ENCODE peak calls at places on chromosome 17, in nine cellular contexts. J is naive thymus-derived CD4-positive, alpha-beta T cell; B is heart left ventricle; Y is lower lobe of right lung; A is DND-41; E is A549; P is pancreas; R is IMR-90; O is gastrocnemius medialis. M is an unnamed sample.

GRCh38 chr17:73630957-73631595 is 13.2 kb downstream of the SDK2 start:
- ATAC-seq in R (no peak), Y (peak; percentile 50), B (no peak), A (no peak), O (no peak), J (no peak), P (no peak), E (no peak), M (no peak)

GRCh38 chr17:79022507-79022991 is 1.4 kb upstream of the C1QTNF1 start:
- ATAC-seq in R (no peak), J (no peak), A (no peak), B (peak; percentile 74), P (peak; percentile 19), O (peak; percentile 3), Y (peak; percentile 29), E (no peak), M (no peak)

GRCh38 chr17:12050646-12051225 is 30.1 kb downstream of the MAP2K4 start:
- ATAC-seq in A (no peak), Y (no peak), P (no peak), R (no peak), J (no peak), O (peak; percentile 44), E (no peak), B (no peak), M (peak; percentile 48)

GRCh38 chr17:55432358-55433028 is 10.9 kb upstream of the MMD start:
- ATAC-seq in E (no peak), Y (no peak), R (no peak), J (no peak), P (no peak), A (no peak), O (no peak), B (no peak), M (no peak)

GRCh38 chr17:42163113-42163512 is 8.3 kb upstream of the RAB5C start:
- ATAC-seq in E (peak; percentile 67), A (no peak), Y (peak; percentile 22), O (no peak), J (no peak), P (peak; percentile 25), R (no peak), B (peak; percentile 26), M (no peak)

GRCh38 chr17:72534265-72534664 is 413.4 kb downstream of the SOX9 start:
- ATAC-seq in O (no peak), E (no peak), B (no peak), A (no peak), J (no peak), Y (no peak), R (no peak), P (no peak), M (no peak)

GRCh38 chr17:3963214-3964201 is 729 bp downstream of the ATP2A3 start:
- ATAC-seq in J (peak; percentile 55), E (no peak), Y (peak; percentile 14), O (no peak), P (peak; percentile 3), B (peak; percentile 11), A (peak; percentile 53), R (no peak), M (no peak)

GRCh38 chr17:21033350-21033749 is 9.5 kb downstream of the USP22 start:
- ATAC-seq in E (no peak), B (no peak), O (no peak), Y (no peak), P (no peak), A (no peak), J (no peak), R (peak; percentile 10), M (no peak)

GRCh38 chr17:33664116-33664840 is 371.2 kb upstream of the ASIC2 start:
- ATAC-seq in B (no peak), Y (no peak), J (no peak), O (no peak), P (no peak), R (no peak), A (no peak), E (no peak), M (no peak)

GRCh38 chr17:77098884-77099545 is 41.8 kb upstream of the SEC14L1 start:
- ATAC-seq in R (peak; percentile 67), A (no peak), O (peak; percentile 95), E (no peak), B (peak; percentile 73), J (peak; percentile 77), Y (peak; percentile 76), P (peak; percentile 85), M (peak; percentile 83)

GRCh38 chr17:7043195-7043543 is 723 bp downstream of the SLC16A11 start:
- ATAC-seq in J (peak; percentile 1), P (peak; percentile 5), O (no peak), Y (peak; percentile 36), E (peak; percentile 17), A (no peak), B (peak; percentile 53), R (peak; percentile 34), M (peak; percentile 36)

GRCh38 chr17:4998027-4998665 is 396 bp downstream of the KIF1C start:
- ATAC-seq in J (no peak), P (peak; percentile 10), Y (peak; percentile 55), E (peak; percentile 40), R (peak; percentile 36), B (peak; percentile 1), O (peak; percentile 7), A (peak; percentile 13), M (peak; percentile 39)

GRCh38 chr17:15398736-15399331 is 57.4 kb upstream of the TEKT3 start:
- ATAC-seq in A (no peak), P (peak; percentile 14), O (peak; percentile 86), R (peak; percentile 79), J (no peak), B (peak; percentile 63), Y (no peak), E (peak; percentile 68), M (peak; percentile 51)

GRCh38 chr17:77968788-77969187 is 10.3 kb downstream of the TNRC6C start:
- ATAC-seq in A (no peak), J (no peak), E (no peak), R (no peak), Y (no peak), B (peak; percentile 95), P (no peak), O (peak; percentile 76), M (no peak)

GRCh38 chr17:66677201-66677981 is 157.5 kb upstream of the CACNG5 start:
- ATAC-seq in Y (no peak), J (no peak), R (peak; percentile 50), B (no peak), P (no peak), E (no peak), A (no peak), O (no peak), M (no peak)

GRCh38 chr17:21445091-21445650 is 69.0 kb downstream of the KCNJ12 start:
- ATAC-seq in O (no peak), R (no peak), Y (no peak), P (no peak), A (no peak), B (no peak), E (no peak), J (no peak), M (peak; percentile 11)

DNA sequence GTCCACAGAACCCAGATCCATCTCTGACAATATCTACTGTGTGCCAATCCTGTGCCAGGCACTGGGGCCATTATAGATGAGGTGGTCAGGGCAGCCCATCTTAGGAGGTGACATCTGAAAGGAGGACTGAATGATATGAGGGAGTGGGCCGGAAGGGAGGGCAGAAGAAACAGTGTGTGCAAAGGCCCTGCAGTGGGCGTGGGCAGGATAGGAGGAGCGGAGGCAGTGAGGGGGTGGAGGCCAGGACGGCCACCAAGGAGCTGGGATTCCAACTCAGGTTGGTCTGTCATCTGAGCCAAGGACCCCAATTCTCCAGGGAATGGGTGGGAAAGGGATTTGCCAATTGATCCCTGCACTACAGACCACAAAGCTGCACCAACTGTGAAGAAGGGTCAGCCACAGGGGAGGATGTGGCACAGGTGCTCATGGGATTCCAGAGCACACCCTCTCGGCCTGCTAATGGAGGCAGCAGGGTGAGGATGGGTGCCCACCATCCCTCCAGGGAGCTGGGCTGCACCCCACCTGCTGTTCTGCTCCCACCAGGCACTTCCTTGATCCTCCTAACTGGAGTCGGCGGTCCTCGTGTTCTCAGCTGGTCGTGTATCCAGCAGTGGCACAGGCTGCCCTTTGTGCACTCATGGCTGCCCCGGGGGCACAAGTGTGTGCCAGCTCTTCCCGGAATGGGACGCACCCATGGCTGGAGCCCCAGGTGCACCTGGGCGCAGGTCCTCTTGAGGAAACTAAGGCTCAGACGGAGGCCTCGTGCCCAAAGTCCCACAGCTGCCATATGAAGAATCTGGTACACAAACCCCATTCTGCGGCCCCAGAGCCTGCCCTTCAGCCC is 9.6 kb downstream of the SREBF1 start:
- ATAC-seq in P (no peak), O (no peak), J (no peak), B (no peak), A (no peak), Y (no peak), E (no peak), R (no peak), M (no peak)
- H3K27ac ChIP-seq in P (no peak overlapping the region), O (peak overlapping the region; percentile 97), J (peak overlapping the region; percentile 61), B (no peak overlapping the region), A (peak overlapping the region; percentile 34), Y (no peak overlapping the region), E (peak overlapping the region; percentile 93), R (no peak overlapping the region), M (no peak overlapping the region)

GRCh38 chr17:81910840-81911276 is 341 bp downstream of the PCYT2 start:
- ATAC-seq in J (no peak), O (peak; percentile 35), R (peak; percentile 45), B (no peak), A (no peak), E (peak; percentile 3), P (peak; percentile 17), Y (no peak), M (no peak)
- H3K27ac ChIP-seq in J (peak overlapping the region; percentile 68), O (peak overlapping the region; percentile 57), R (peak overlapping the region; percentile 4), B (no peak overlapping the region), A (peak overlapping the region; percentile 67), E (peak overlapping the region; percentile 88), P (peak overlapping the region; percentile 30), Y (peak overlapping the region; percentile 68), M (peak overlapping the region; percentile 72)

GRCh38 chr17:56630202-56630601 is 36.7 kb downstream of the NOG start:
- ATAC-seq in A (no peak), R (no peak), B (no peak), J (no peak), E (peak; percentile 32), Y (no peak), O (no peak), P (no peak), M (no peak)
- H3K27ac ChIP-seq in A (no peak overlapping the region), R (no peak overlapping the region), B (no peak overlapping the region), J (no peak overlapping the region), E (no peak overlapping the region), Y (no peak overlapping the region), O (no peak overlapping the region), P (no peak overlapping the region), M (no peak overlapping the region)

GRCh38 chr17:65015855-65016254 is 40.7 kb downstream of the GNA13 start:
- ATAC-seq in O (no peak), J (no peak), Y (no peak), B (no peak), E (no peak), P (no peak), R (no peak), A (no peak), M (no peak)

GRCh38 chr17:65009848-65010247 is 46.7 kb downstream of the GNA13 start:
- ATAC-seq in B (no peak), O (no peak), R (no peak), J (no peak), Y (no peak), E (no peak), P (no peak), A (no peak), M (no peak)

GRCh38 chr17:65008877-65009276 is 47.7 kb downstream of the GNA13 start:
- ATAC-seq in E (no peak), Y (no peak), P (no peak), J (no peak), O (no peak), R (no peak), B (no peak), A (no peak), M (no peak)

GRCh38 chr17:65013613-65014391 is 42.7 kb downstream of the GNA13 start:
- ATAC-seq in P (no peak), J (peak; percentile 71), E (no peak), A (no peak), B (peak; percentile 34), R (peak; percentile 74), O (no peak), Y (no peak), M (peak; percentile 67)

GRCh38 chr17:65011047-65011446 is 45.5 kb downstream of the GNA13 start:
- ATAC-seq in R (no peak), P (no peak), J (no peak), B (no peak), O (no peak), Y (no peak), A (no peak), E (no peak), M (no peak)
- H3K27ac ChIP-seq in R (no peak overlapping the region), P (no peak overlapping the region), J (no peak overlapping the region), B (no peak overlapping the region), O (no peak overlapping the region), Y (no peak overlapping the region), A (no peak overlapping the region), E (no peak overlapping the region), M (no peak overlapping the region)

M was measured in gastroesophageal sphincter.